ENCODE peak calls at places on chromosomes 13 and 19, in eight cellular contexts. A is neural progenitor cell, Z is GM23338, W is GM23248, N is PC-3, J is SK-N-SH, E is OCI-LY7, U is HCT116. B is an unnamed sample.

GRCh38 chr19:42440357-42441046 is 2.2 kb downstream of the CXCL17 start:
- DNase-seq in J (peak), N (peak), U (peak), A (peak), E (peak), W (peak), Z (peak), B (peak)

GRCh38 chr13:94342436-94343242 is 136.8 kb downstream of the DCT start:
- DNase-seq in Z (no peak), N (no peak), W (no peak), E (no peak), J (no peak), U (no peak), A (no peak), B (no peak)

GRCh38 chr19:46890423-46891170 is 29.8 kb downstream of the ARHGAP35 start:
- DNase-seq in J (no peak), U (no peak), E (no peak), A (no peak), N (peak), Z (no peak), W (peak), B (no peak)

GRCh38 chr19:3383121-3383722 is 16.8 kb downstream of the NFIC start:
- DNase-seq in U (no peak), Z (no peak), A (no peak), E (no peak), W (peak), J (no peak), N (no peak), B (no peak)

GRCh38 chr19:18227781-18228271 is 1.6 kb upstream of the PDE4C start:
- DNase-seq in U (no peak), Z (no peak), W (no peak), J (no peak), A (no peak), E (peak), N (no peak), B (no peak)

GRCh38 chr13:114099191-114099590 is 33.2 kb downstream of the RASA3 start:
- DNase-seq in N (peak), E (no peak), U (peak), J (peak), W (peak), Z (no peak), A (peak), B (peak)

GRCh38 chr13:73411067-73411809 is 352.4 kb downstream of the KLF5 start:
- DNase-seq in E (no peak), Z (no peak), W (no peak), A (no peak), N (peak), U (peak), J (no peak), B (no peak)

GRCh38 chr13:34750078-34750703 is 191.9 kb upstream of the NBEA start:
- DNase-seq in E (no peak), J (peak), N (no peak), Z (peak), U (no peak), W (peak), A (peak), B (no peak)

GRCh38 chr19:54803410-54803809 is at the start of gene KIR2DL4:
- DNase-seq in W (no peak), J (no peak), Z (no peak), A (no peak), U (no peak), N (no peak), E (no peak), B (no peak)

GRCh38 chr19:37654833-37655688 is at the start of gene ZFP30:
- DNase-seq in N (peak), Z (peak), J (peak), W (peak), E (peak), U (peak), A (peak), B (no peak)

GRCh38 chr13:20182231-20182846 is 10.4 kb downstream of the GJB2 start:
- DNase-seq in E (peak), U (peak), Z (peak), N (peak), W (peak), J (peak), A (peak), B (peak)

GRCh38 chr19:58572026-58572817 is 913 bp downstream of the MZF1 start:
- DNase-seq in Z (no peak), U (no peak), N (no peak), W (no peak), A (peak), E (no peak), J (no peak), B (no peak)

GRCh38 chr13:75541287-75541686 is 3.6 kb upstream of the COMMD6 start:
- DNase-seq in Z (no peak), N (no peak), U (no peak), A (no peak), W (no peak), E (no peak), J (no peak), B (no peak)

GRCh38 chr13:99956473-99957349 is 14.9 kb downstream of the ZIC5 start:
- DNase-seq in J (peak), W (peak), A (peak), N (no peak), U (no peak), E (no peak), Z (peak), B (no peak)

GRCh38 chr19:39599116-39599515 is 3.2 kb upstream of the LGALS13 start:
- DNase-seq in N (peak), J (no peak), U (no peak), Z (peak), W (peak), E (peak), A (peak), B (peak)

GRCh38 chr13:110238795-110239194 is 68.2 kb downstream of the COL4A1 start:
- DNase-seq in E (no peak), U (no peak), J (no peak), N (no peak), Z (no peak), A (no peak), W (peak), B (no peak)

GRCh38 chr19:13007292-13008045 is 12.2 kb downstream of the NFIX start:
- DNase-seq in Z (no peak), W (peak), J (peak), A (no peak), N (no peak), E (no peak), U (no peak), B (no peak)

GRCh38 chr19:13986348-13986904 is 19.7 kb downstream of the RFX1 start:
- DNase-seq in N (no peak), Z (peak), J (peak), A (peak), E (peak), W (peak), U (no peak), B (peak)

GRCh38 chr19:31572671-31573298 is 223.5 kb upstream of the TSHZ3 start:
- DNase-seq in E (no peak), A (peak), J (no peak), U (no peak), Z (no peak), W (no peak), N (no peak), B (no peak)

GRCh38 chr13:82344867-82345266 is 1537.4 kb downstream of the SLITRK1 start:
- DNase-seq in W (no peak), N (no peak), J (no peak), E (no peak), Z (no peak), U (no peak), A (no peak), B (no peak)

GRCh38 chr13:100941811-100942361 is 267.3 kb upstream of the TMTC4 start:
- DNase-seq in N (no peak), E (no peak), J (no peak), Z (no peak), W (no peak), A (no peak), U (no peak), B (no peak)

GRCh38 chr13:40269086-40269485 is 397.4 kb downstream of the FOXO1 start:
- DNase-seq in E (no peak), A (no peak), U (no peak), W (no peak), J (no peak), Z (no peak), N (no peak), B (no peak)

GRCh38 chr19:55079400-55080038 is 3.9 kb downstream of the EPS8L1 start:
- DNase-seq in E (no peak), U (no peak), A (no peak), J (no peak), Z (no peak), N (no peak), W (no peak), B (no peak)

GRCh38 chr19:46727757-46728156 is 10.8 kb upstream of the PRKD2 start:
- DNase-seq in Z (no peak), W (no peak), U (no peak), A (no peak), N (no peak), J (no peak), E (no peak), B (no peak)

GRCh38 chr13:46552888-46553520 is at the start of gene LRCH1:
- DNase-seq in J (peak), E (peak), A (peak), Z (peak), W (peak), U (peak), N (peak), B (peak)

GRCh38 chr13:99215466-99215865 is 14.8 kb downstream of the UBAC2 start:
- DNase-seq in W (no peak), Z (no peak), N (no peak), A (no peak), U (no peak), E (no peak), J (no peak), B (no peak)

GRCh38 chr13:79674765-79675515 is 194.0 kb downstream of the NDFIP2 start:
- DNase-seq in N (no peak), U (no peak), E (no peak), A (no peak), J (no peak), Z (no peak), W (no peak), B (no peak)

GRCh38 chr13:79673310-79673992 is 192.5 kb downstream of the NDFIP2 start:
- DNase-seq in E (no peak), Z (no peak), U (no peak), J (no peak), A (no peak), N (no peak), W (no peak), B (no peak)

GRCh38 chr13:79673993-79674377 is 193.0 kb downstream of the NDFIP2 start:
- DNase-seq in J (peak), Z (no peak), N (no peak), U (no peak), E (no peak), A (no peak), W (no peak), B (no peak)

GRCh38 chr13:79678100-79678499 is 197.1 kb downstream of the NDFIP2 start:
- DNase-seq in E (no peak), U (no peak), Z (no peak), A (no peak), N (peak), W (peak), J (no peak), B (no peak)

GRCh38 chr13:79675931-79676658 is 195.1 kb downstream of the NDFIP2 start:
- DNase-seq in Z (no peak), U (no peak), A (no peak), W (no peak), E (no peak), J (no peak), N (no peak), B (no peak)
- TF ChIP-seq EZH2phosphoT487 in Z (no peak), U (no peak), A (no peak), W (no peak), E (no peak), J (no peak), N (no peak), B (no peak)

GRCh38 chr13:50079278-50080157 is 64.3 kb downstream of the KCNRG start:
- DNase-seq in E (no peak), W (no peak), A (no peak), U (no peak), J (no peak), Z (no peak), N (no peak), B (no peak)
- H3K4me3 ChIP-seq in E (peak), W (peak), A (peak), U (peak), J (peak), Z (peak), N (peak), B (peak)

GRCh38 chr19:1066251-1066747 is 668 bp upstream of the ARHGAP45 start:
- DNase-seq in A (peak), E (no peak), U (no peak), Z (peak), N (peak), W (no peak), J (peak), B (no peak)

GRCh38 chr19:1067341-1068103 is 555 bp downstream of the ARHGAP45 start:
- DNase-seq in W (no peak), U (no peak), E (no peak), A (no peak), J (no peak), Z (no peak), N (no peak), B (no peak)

GRCh38 chr19:1069009-1069779 is 2.2 kb downstream of the ARHGAP45 start:
- DNase-seq in U (no peak), J (no peak), Z (no peak), W (no peak), A (no peak), N (no peak), E (peak), B (peak)

GRCh38 chr19:1066748-1067340 is at the start of gene ARHGAP45:
- DNase-seq in J (peak), E (peak), U (no peak), W (peak), N (peak), A (peak), Z (peak), B (peak)

DNA sequence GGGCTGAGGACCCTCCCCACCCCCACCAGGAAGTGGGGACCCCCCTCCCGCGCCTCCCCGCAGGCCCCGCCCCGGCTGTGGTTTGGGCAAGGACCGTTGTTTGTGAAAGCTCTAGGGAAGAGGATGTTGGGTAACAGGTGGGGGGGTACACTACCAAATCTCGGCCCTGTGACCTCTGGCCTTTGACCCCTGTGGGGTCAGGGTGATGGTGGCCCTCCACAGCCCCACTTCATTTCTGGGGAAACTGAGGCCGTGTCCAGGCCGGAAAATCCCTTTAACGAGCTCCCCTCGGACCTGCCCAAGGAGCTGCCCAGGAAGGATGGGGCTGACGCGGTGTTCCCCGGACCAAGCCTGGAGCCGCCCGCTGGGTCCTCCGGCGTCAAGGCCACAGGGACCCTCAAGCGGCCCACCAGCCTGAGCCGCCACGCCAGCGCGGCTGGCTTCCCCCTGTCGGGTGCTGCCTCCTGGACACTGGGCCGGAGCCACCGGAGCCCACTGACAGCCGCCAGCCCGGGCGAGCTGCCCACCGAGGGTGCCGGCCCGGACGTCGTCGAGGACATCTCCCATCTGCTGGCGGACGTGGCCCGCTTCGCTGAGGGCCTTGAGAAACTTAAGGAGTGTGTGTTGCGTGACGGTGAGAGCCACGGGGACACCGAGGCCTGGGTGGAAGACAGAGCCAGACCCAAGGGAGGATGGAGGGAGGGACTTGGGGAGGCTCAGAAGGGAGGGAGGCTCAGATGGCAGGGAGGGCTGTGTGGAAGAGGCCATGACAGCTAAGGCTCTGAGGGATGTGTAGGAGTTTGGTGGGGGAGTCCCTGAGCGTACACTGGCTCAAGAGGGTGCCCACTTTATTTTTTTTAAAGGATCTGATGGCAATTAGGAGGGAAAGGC is 1.4 kb downstream of the ARHGAP45 start:
- DNase-seq in W (no peak), U (no peak), A (no peak), N (no peak), Z (no peak), J (no peak), E (peak), B (peak)
- TF ChIP-seq EZH2phosphoT487 in W (no peak), U (no peak), A (no peak), N (no peak), Z (no peak), J (no peak), E (no peak), B (no peak)

DNA sequence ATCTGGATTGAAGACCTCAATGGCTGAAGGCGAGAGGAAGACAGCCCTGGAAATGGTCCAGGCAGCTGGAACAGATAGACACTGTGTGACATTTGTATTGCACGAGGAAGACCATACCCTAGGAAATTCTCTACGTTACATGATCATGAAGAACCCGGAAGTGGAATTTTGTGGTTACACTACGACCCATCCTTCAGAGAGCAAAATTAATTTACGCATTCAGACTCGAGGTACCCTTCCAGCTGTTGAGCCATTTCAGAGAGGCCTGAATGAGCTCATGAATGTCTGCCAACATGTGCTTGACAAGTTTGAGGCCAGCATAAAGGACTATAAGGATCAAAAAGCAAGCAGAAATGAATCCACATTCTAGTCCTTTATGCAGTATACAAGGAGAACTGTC is 1.2 kb downstream of the POLR1D start:
- DNase-seq in E (peak), N (no peak), A (no peak), J (no peak), Z (no peak), W (no peak), U (no peak), B (no peak)
- H3K4me3 ChIP-seq in E (peak), N (peak), A (peak), J (peak), Z (peak), W (peak), U (peak), B (peak)

DNA sequence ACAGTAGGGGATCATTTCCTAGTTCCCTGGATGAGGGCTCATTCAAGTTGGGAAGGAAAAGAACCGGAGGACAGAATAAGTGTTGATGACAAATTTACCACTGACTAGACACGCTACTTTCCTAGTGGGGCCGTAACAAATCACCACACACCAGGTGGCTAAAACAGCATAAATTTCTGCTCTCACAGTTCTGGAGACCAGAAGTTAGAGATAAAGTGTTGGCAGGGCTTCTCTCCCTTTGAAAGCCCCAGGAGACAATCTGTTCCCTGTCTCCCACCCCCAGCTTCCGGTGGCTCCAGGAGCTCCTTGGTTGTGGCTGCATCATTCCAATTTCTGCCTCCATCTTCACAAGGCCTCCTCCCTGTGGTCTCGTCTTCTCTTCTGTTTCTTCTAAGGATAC is 65.4 kb upstream of the ARGLU1 start:
- DNase-seq in U (no peak), W (no peak), E (no peak), N (no peak), A (no peak), Z (no peak), J (no peak), B (no peak)
- TF ChIP-seq EZH2phosphoT487 in U (no peak), W (no peak), E (no peak), N (no peak), A (no peak), Z (no peak), J (no peak), B (no peak)

GRCh38 chr13:97852181-97852874 is 101.1 kb upstream of the IPO5 start:
- DNase-seq in W (no peak), U (no peak), E (no peak), N (no peak), Z (no peak), J (no peak), A (no peak), B (no peak)

GRCh38 chr13:97855570-97855970 is 97.9 kb upstream of the IPO5 start:
- DNase-seq in U (peak), W (peak), E (peak), N (peak), Z (peak), A (peak), J (peak), B (peak)

GRCh38 chr13:97856001-97856675 is 97.3 kb upstream of the IPO5 start:
- DNase-seq in U (no peak), N (no peak), A (peak), J (peak), Z (peak), E (no peak), W (peak), B (no peak)

GRCh38 chr13:97853550-97853949 is 99.9 kb upstream of the IPO5 start:
- DNase-seq in U (no peak), N (peak), A (no peak), W (peak), E (no peak), J (no peak), Z (no peak), B (no peak)

DNA sequence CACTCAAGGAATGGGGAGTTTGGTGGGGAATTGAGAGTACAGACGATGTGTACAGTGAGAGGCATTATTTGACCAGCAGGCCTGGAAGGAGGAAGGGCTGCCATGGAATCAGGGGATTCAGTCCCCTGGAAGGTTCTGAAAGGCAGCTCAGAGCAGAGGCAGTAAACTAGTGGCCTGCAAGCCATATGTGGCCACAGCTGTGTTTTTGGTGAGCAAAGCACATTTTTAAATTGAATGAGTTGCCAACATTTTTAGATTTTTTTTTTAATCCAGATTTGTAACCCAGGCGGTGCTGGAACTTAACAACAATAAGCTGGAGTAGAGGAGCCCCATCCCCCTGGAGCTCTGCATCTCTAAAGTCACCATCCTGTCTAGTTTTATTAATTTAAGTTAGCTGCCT is 95.3 kb upstream of the IPO5 start:
- DNase-seq in N (no peak), W (no peak), Z (no peak), J (no peak), U (no peak), E (no peak), A (no peak), B (no peak)
- H3K4me3 ChIP-seq in N (no peak), W (no peak), Z (no peak), J (no peak), U (no peak), E (no peak), A (no peak), B (no peak)

B was measured in MM.1S.